ENCODE peak calls at places on chromosomes 2 and 18, in six cellular contexts. One of them, this sample, is unnamed.
A peak's percentile ranks its signal among the peaks of the same experiment; 100 is the strongest.

GRCh38 chr2:147172493-147173185 is 672.2 kb upstream of the ACVR2A start:
- DNase-seq in thyroid gland: no peak
- DNase-seq in sigmoid colon: no peak
- DNase-seq in Peyer's patch: no peak
- DNase-seq in transverse colon: no peak
- DNase-seq in stomach: no peak
- DNase-seq in this sample: no peak

GRCh38 chr2:75428627-75429026 is 132.1 kb downstream of the EVA1A start:
- DNase-seq in thyroid gland: no peak
- DNase-seq in sigmoid colon: no peak
- DNase-seq in Peyer's patch: no peak
- DNase-seq in transverse colon: no peak
- DNase-seq in stomach: no peak
- DNase-seq in this sample: no peak

GRCh38 chr2:105179469-105180372 is 61.8 kb upstream of the GPR45 start:
- DNase-seq in thyroid gland: peak; percentile 65
- DNase-seq in sigmoid colon: no peak
- DNase-seq in Peyer's patch: no peak
- DNase-seq in transverse colon: peak; percentile 55
- DNase-seq in stomach: peak; percentile 50
- DNase-seq in this sample: peak; percentile 8

GRCh38 chr18:72601944-72602343 is 57.8 kb upstream of the CBLN2 start:
- DNase-seq in thyroid gland: no peak
- DNase-seq in sigmoid colon: no peak
- DNase-seq in Peyer's patch: no peak
- DNase-seq in transverse colon: no peak
- DNase-seq in stomach: no peak
- DNase-seq in this sample: no peak

GRCh38 chr2:88481937-88482336 is 29.4 kb upstream of the FOXI3 start:
- DNase-seq in thyroid gland: no peak
- DNase-seq in sigmoid colon: no peak
- DNase-seq in Peyer's patch: no peak
- DNase-seq in transverse colon: no peak
- DNase-seq in stomach: no peak
- DNase-seq in this sample: no peak

GRCh38 chr2:240909216-240909974 is 3.3 kb downstream of the CROCC2 start:
- DNase-seq in thyroid gland: peak; percentile 47
- DNase-seq in sigmoid colon: no peak
- DNase-seq in Peyer's patch: no peak
- DNase-seq in transverse colon: no peak
- DNase-seq in stomach: peak; percentile 73
- DNase-seq in this sample: no peak

GRCh38 chr18:38526922-38527321 is 961.3 kb upstream of the CELF4 start:
- DNase-seq in thyroid gland: no peak
- DNase-seq in sigmoid colon: no peak
- DNase-seq in Peyer's patch: no peak
- DNase-seq in transverse colon: no peak
- DNase-seq in stomach: no peak
- DNase-seq in this sample: no peak

GRCh38 chr2:209773377-209773776 is 1.7 kb downstream of the UNC80 start:
- DNase-seq in thyroid gland: no peak
- DNase-seq in sigmoid colon: no peak
- DNase-seq in Peyer's patch: no peak
- DNase-seq in transverse colon: no peak
- DNase-seq in stomach: no peak
- DNase-seq in this sample: no peak

GRCh38 chr18:12948055-12948804 is 419 bp downstream of the SEH1L start:
- DNase-seq in thyroid gland: peak; percentile 90
- DNase-seq in sigmoid colon: peak; percentile 98
- DNase-seq in Peyer's patch: peak; percentile 95
- DNase-seq in transverse colon: peak; percentile 96
- DNase-seq in stomach: peak; percentile 95
- DNase-seq in this sample: peak; percentile 98

GRCh38 chr2:239745386-239745785 is 279.8 kb downstream of the NDUFA10 start:
- DNase-seq in thyroid gland: no peak
- DNase-seq in sigmoid colon: no peak
- DNase-seq in Peyer's patch: no peak
- DNase-seq in transverse colon: no peak
- DNase-seq in stomach: no peak
- DNase-seq in this sample: no peak

GRCh38 chr2:69489793-69490192 is 52.6 kb upstream of the NFU1 start:
- DNase-seq in thyroid gland: no peak
- DNase-seq in sigmoid colon: no peak
- DNase-seq in Peyer's patch: no peak
- DNase-seq in transverse colon: no peak
- DNase-seq in stomach: no peak
- DNase-seq in this sample: no peak

GRCh38 chr2:85937069-85937439 is 48.3 kb upstream of the ST3GAL5 start:
- DNase-seq in thyroid gland: no peak
- DNase-seq in sigmoid colon: no peak
- DNase-seq in Peyer's patch: no peak
- DNase-seq in transverse colon: no peak
- DNase-seq in stomach: no peak
- DNase-seq in this sample: no peak

GRCh38 chr2:69973335-69973735 is 11.9 kb upstream of the ASPRV1 start:
- DNase-seq in thyroid gland: peak; percentile 28
- DNase-seq in sigmoid colon: peak; percentile 3
- DNase-seq in Peyer's patch: no peak
- DNase-seq in transverse colon: no peak
- DNase-seq in stomach: no peak
- DNase-seq in this sample: peak; percentile 63

GRCh38 chr2:156704612-156705011 is 268.4 kb downstream of the GPD2 start:
- DNase-seq in thyroid gland: no peak
- DNase-seq in sigmoid colon: peak; percentile 62
- DNase-seq in Peyer's patch: no peak
- DNase-seq in transverse colon: no peak
- DNase-seq in stomach: no peak
- DNase-seq in this sample: no peak

GRCh38 chr2:238498691-238499295 is 72.1 kb downstream of the ASB1 start:
- DNase-seq in thyroid gland: peak; percentile 16
- DNase-seq in sigmoid colon: no peak
- DNase-seq in Peyer's patch: no peak
- DNase-seq in transverse colon: no peak
- DNase-seq in stomach: peak; percentile 15
- DNase-seq in this sample: no peak

GRCh38 chr2:213002383-213002782 is 149.0 kb downstream of the IKZF2 start:
- DNase-seq in thyroid gland: no peak
- DNase-seq in sigmoid colon: no peak
- DNase-seq in Peyer's patch: no peak
- DNase-seq in transverse colon: no peak
- DNase-seq in stomach: no peak
- DNase-seq in this sample: no peak

GRCh38 chr2:213004197-213004821 is 147.1 kb downstream of the IKZF2 start:
- DNase-seq in thyroid gland: no peak
- DNase-seq in sigmoid colon: no peak
- DNase-seq in Peyer's patch: no peak
- DNase-seq in transverse colon: no peak
- DNase-seq in stomach: no peak
- DNase-seq in this sample: peak; percentile 4

GRCh38 chr2:213011505-213011904 is 139.9 kb downstream of the IKZF2 start:
- DNase-seq in thyroid gland: no peak
- DNase-seq in sigmoid colon: no peak
- DNase-seq in Peyer's patch: no peak
- DNase-seq in transverse colon: no peak
- DNase-seq in stomach: no peak
- DNase-seq in this sample: no peak

GRCh38 chr2:213010106-213010779 is 141.2 kb downstream of the IKZF2 start:
- DNase-seq in thyroid gland: no peak
- DNase-seq in sigmoid colon: no peak
- DNase-seq in Peyer's patch: no peak
- DNase-seq in transverse colon: no peak
- DNase-seq in stomach: no peak
- DNase-seq in this sample: no peak

GRCh38 chr2:213007290-213007838 is 144.0 kb downstream of the IKZF2 start:
- DNase-seq in thyroid gland: no peak
- DNase-seq in sigmoid colon: no peak
- DNase-seq in Peyer's patch: no peak
- DNase-seq in transverse colon: no peak
- DNase-seq in stomach: no peak
- DNase-seq in this sample: no peak
- TF ChIP-seq POLR2A in thyroid gland: no peak
- TF ChIP-seq POLR2A in sigmoid colon: no peak
- TF ChIP-seq POLR2A in Peyer's patch: no peak
- TF ChIP-seq POLR2A in transverse colon: no peak
- TF ChIP-seq POLR2A in stomach: no peak
- TF ChIP-seq POLR2A in this sample: no peak

GRCh38 chr2:231452799-231453508 is 11.3 kb downstream of the NCL start:
- DNase-seq in thyroid gland: no peak
- DNase-seq in sigmoid colon: no peak
- DNase-seq in Peyer's patch: no peak
- DNase-seq in transverse colon: no peak
- DNase-seq in stomach: no peak
- DNase-seq in this sample: no peak
- TF ChIP-seq POLR2A in thyroid gland: no peak
- TF ChIP-seq POLR2A in sigmoid colon: no peak
- TF ChIP-seq POLR2A in Peyer's patch: no peak
- TF ChIP-seq POLR2A in transverse colon: peak; percentile 17
- TF ChIP-seq POLR2A in stomach: no peak
- TF ChIP-seq POLR2A in this sample: peak; percentile 33

DNA sequence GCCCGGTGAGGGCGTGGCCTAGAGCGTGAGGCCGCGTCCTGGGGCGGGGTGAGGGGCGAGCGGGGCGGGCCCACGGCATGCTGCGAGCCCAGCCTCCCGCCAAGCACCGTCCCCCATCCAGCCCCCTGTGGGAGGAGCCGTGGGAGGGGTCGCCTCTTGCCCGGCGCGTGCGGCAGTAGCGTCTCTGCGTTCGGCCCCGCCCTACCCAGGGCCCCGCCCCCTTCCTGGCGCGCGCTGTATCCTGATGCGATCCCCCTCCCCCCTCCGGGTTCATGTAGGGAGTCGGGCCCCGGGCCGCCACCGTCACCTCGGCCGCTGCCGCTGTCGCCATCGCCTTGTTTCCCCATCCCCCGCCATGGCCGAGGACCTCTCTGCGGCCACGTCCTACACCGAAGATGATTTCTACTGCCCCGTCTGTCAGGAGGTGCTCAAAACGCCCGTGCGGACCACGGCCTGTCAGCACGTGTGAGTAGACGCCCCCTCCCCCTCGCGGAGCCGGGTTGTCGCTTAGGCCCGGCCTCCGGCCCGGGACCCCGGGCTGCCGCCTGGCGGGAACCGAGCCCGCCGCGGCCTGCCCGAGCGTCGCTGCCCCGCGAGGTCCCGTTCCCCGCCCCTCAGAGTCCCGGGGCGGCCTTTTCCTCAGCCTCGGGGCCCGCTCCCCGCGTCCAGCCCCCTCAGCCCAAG is 890 bp downstream of the RNF138 start:
- DNase-seq in thyroid gland: peak; percentile 99
- DNase-seq in sigmoid colon: peak; percentile 100
- DNase-seq in Peyer's patch: peak; percentile 99
- DNase-seq in transverse colon: peak; percentile 100
- DNase-seq in stomach: peak; percentile 99
- DNase-seq in this sample: peak; percentile 100
- TF ChIP-seq POLR2A in thyroid gland: peak; percentile 77
- TF ChIP-seq POLR2A in sigmoid colon: peak; percentile 54
- TF ChIP-seq POLR2A in Peyer's patch: peak; percentile 61
- TF ChIP-seq POLR2A in transverse colon: peak; percentile 58
- TF ChIP-seq POLR2A in stomach: no peak
- TF ChIP-seq POLR2A in this sample: peak; percentile 6

DNA sequence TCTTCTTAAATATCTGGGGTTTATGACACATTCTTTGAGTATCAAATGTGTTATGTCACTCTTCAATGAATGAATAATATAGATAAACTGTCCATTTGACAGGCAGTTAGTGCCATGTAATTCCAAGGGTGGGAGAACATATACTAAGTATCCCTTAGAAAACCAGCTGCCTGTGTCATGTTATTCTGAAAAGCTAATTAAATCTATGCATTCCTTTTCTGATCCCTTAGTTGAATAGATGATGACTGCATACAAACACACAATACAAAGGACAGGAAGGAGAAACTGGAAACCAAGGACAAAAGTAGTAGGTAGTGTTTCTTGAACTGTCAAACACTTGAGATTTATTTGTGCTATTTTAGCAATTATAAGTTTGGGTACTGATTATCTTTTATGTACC is 8.3 kb downstream of the ARHGAP28 start:
- DNase-seq in thyroid gland: no peak
- DNase-seq in sigmoid colon: no peak
- DNase-seq in Peyer's patch: no peak
- DNase-seq in transverse colon: no peak
- DNase-seq in stomach: no peak
- DNase-seq in this sample: no peak
- TF ChIP-seq POLR2A in thyroid gland: no peak
- TF ChIP-seq POLR2A in sigmoid colon: no peak
- TF ChIP-seq POLR2A in Peyer's patch: no peak
- TF ChIP-seq POLR2A in transverse colon: no peak
- TF ChIP-seq POLR2A in stomach: no peak
- TF ChIP-seq POLR2A in this sample: no peak

DNA sequence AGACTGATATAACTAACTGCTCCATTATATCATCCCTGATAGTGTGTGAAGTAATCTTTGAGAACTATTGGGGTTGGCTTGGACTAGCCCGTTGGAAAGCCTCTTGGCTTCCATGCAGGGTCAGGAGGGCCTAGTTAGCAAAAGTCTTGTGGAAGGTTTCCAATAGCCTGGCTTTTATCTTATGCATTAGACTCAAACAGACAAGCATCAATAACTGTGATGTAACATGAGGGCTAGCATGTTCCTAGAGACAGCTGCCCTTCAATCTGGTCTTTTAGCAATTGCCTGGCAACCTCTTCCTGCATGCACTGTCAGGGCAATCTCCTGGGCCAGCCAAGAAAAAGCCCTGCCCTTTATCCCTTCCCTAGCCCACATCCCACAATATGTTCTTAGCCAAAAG is 18.2 kb downstream of the SLC8A1 start:
- DNase-seq in thyroid gland: no peak
- DNase-seq in sigmoid colon: no peak
- DNase-seq in Peyer's patch: no peak
- DNase-seq in transverse colon: no peak
- DNase-seq in stomach: no peak
- DNase-seq in this sample: no peak
- TF ChIP-seq POLR2A in thyroid gland: no peak
- TF ChIP-seq POLR2A in sigmoid colon: no peak
- TF ChIP-seq POLR2A in Peyer's patch: no peak
- TF ChIP-seq POLR2A in transverse colon: no peak
- TF ChIP-seq POLR2A in stomach: no peak
- TF ChIP-seq POLR2A in this sample: no peak